ENCODE peak calls at places on chromosomes 7 and 10, in seven cellular contexts. F is prostate gland, B is Karpas-422, H is aorta, D is gastrocnemius medialis, Z is mammary epithelial cell, E is iPS DF 6.9. G is an unnamed sample.

GRCh38 chr7:2757904-2758672 is 70.1 kb downstream of the AMZ1 start:
- DNase-seq in E (no peak), H (peak; percentile 66), D (peak; percentile 57), F (peak; percentile 43), B (peak; percentile 26), Z (peak; percentile 97), G (peak; percentile 80)

GRCh38 chr7:8423057-8423456 is 10.4 kb upstream of the NXPH1 start:
- DNase-seq in D (no peak), F (no peak), B (no peak), E (no peak), H (no peak), Z (peak; percentile 23), G (no peak)

GRCh38 chr7:79461660-79462059 is 8.2 kb upstream of the MAGI2 start:
- DNase-seq in F (no peak), H (no peak), Z (peak; percentile 75), D (no peak), B (no peak), E (no peak), G (no peak)

GRCh38 chr7:80403686-80404241 is 108.1 kb downstream of the GNAT3 start:
- DNase-seq in F (no peak), D (no peak), B (no peak), E (no peak), H (no peak), Z (no peak), G (no peak)

GRCh38 chr7:27073066-27073465 is 22.7 kb downstream of the HOXA1 start:
- DNase-seq in B (no peak), H (no peak), Z (no peak), D (no peak), E (no peak), F (no peak), G (no peak)

GRCh38 chr7:120337308-120337907 is 64.4 kb downstream of the KCND2 start:
- DNase-seq in D (no peak), B (peak; percentile 63), F (no peak), E (peak; percentile 9), Z (peak; percentile 0), H (no peak), G (no peak)

GRCh38 chr10:130421909-130422308 is 285.7 kb downstream of the GLRX3 start:
- DNase-seq in E (no peak), F (no peak), B (no peak), Z (no peak), H (no peak), D (no peak), G (no peak)

GRCh38 chr7:28747854-28748253 is 210.3 kb downstream of the TRIL start:
- DNase-seq in B (no peak), E (no peak), F (no peak), Z (no peak), D (no peak), H (no peak), G (no peak)

GRCh38 chr10:51368943-51369342 is 294.7 kb downstream of the PRKG1 start:
- DNase-seq in H (no peak), B (peak; percentile 53), F (no peak), D (no peak), Z (no peak), E (no peak), G (no peak)

GRCh38 chr7:45088821-45089313 is at the start of gene NACAD:
- DNase-seq in Z (no peak), E (no peak), D (no peak), F (peak; percentile 26), H (peak; percentile 88), B (no peak), G (no peak)

GRCh38 chr7:823639-824038 is 8.6 kb upstream of the SUN1 start:
- DNase-seq in B (no peak), E (no peak), F (no peak), Z (no peak), H (no peak), D (no peak), G (no peak)
- H3K4me1 ChIP-seq in B (peaks cover 20% of the 10 kb centered on the region), E (peaks cover 3% of the 10 kb centered on the region), F (no peaks in the 10 kb centered on the region), Z (peaks cover 21% of the 10 kb centered on the region), H (peaks cover 4% of the 10 kb centered on the region), D (peaks cover 88% of the 10 kb centered on the region), G (no peaks in the 10 kb centered on the region)

DNA sequence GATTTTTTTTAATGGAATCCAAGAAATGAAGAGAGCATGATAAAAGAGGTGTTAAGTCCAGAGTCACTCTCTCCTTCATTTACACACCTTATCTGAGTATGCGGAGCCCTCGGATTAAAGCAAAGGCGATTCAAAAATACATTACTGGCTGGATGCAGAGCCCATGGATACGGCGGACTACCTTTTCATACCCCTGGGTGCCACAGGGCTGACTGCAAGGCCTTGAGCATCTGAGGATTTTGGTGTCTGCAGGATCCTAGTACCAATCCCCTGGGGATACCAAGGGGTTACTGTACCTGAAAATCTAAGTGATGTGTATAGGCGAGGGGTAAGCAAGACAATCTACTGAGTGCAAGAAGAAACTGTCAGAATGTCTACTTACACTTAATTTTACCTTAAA is 20.5 kb downstream of the PIP4K2A start:
- DNase-seq in E (no peak), H (no peak), B (no peak), Z (no peak), D (no peak), F (no peak), G (no peak)
- H3K4me3 ChIP-seq in E (no peak overlapping the region), H (no peak overlapping the region), B (no peak overlapping the region), Z (no peak overlapping the region), D (no peak overlapping the region), F (no peak overlapping the region), G (no peak overlapping the region)

DNA sequence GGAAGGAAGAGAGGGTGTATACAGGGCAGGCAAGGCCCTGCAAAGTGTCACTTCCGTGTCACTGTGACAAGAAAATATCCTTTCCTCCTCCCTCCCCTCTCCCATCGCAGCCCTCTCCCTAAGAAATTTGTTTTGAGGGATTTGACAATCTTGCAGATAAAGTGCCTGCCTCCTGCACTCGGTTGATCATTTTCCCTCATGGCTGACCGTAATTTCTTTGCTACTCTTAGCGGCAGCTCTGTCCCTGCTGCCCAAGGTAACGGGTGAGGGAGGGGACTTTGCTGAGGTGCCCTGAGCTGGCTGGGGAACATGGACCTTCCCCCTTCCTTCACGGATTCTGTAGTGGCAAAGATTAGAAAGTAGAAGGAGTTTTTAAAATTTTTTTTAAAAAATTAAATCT is 179.1 kb downstream of the TCF7L2 start:
- DNase-seq in D (no peak), B (no peak), Z (no peak), F (no peak), E (no peak), H (no peak), G (no peak)
- H3K4me1 ChIP-seq in D (peaks cover 8% of the 10 kb centered on the region), B (no peaks in the 10 kb centered on the region), Z (peaks cover 12% of the 10 kb centered on the region), F (no peaks in the 10 kb centered on the region), E (peaks cover 13% of the 10 kb centered on the region), H (peaks cover 5% of the 10 kb centered on the region), G (no peaks in the 10 kb centered on the region)

DNA sequence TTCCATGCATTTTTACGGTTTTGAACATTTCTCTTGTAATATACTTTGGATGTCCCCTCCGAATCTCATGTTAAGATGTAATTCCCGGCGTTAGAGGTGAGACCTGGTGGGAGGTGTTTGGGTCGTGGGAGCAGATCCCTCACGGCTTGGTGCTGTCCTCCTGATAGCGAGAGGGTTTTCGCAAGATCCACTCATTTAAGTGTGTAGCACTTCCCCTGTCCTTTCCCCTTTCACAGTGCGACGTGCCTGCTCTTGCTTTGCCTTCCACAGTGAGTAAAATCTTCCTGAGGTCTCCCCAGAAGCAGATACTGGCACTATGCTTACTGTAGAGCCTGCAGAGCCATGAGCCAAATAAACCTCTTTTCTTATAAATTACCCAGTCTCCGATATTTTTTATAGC is 6.6 kb downstream of the GPR141 start:
- DNase-seq in E (no peak), F (no peak), Z (no peak), H (no peak), D (no peak), B (no peak), G (no peak)
- H3K4me3 ChIP-seq in E (no peak overlapping the region), F (no peak overlapping the region), Z (no peak overlapping the region), H (no peak overlapping the region), D (no peak overlapping the region), B (no peak overlapping the region), G (no peak overlapping the region)

GRCh38 chr7:148337166-148337565 is 253.4 kb upstream of the C7orf33 start:
- DNase-seq in E (no peak), F (no peak), Z (no peak), B (no peak), D (no peak), H (no peak), G (no peak)

GRCh38 chr7:148336411-148336810 is 254.2 kb upstream of the C7orf33 start:
- DNase-seq in H (no peak), B (no peak), E (no peak), D (no peak), Z (no peak), F (no peak), G (no peak)

GRCh38 chr7:148337566-148337965 is 253.0 kb upstream of the C7orf33 start:
- DNase-seq in E (no peak), H (no peak), D (no peak), B (no peak), F (no peak), Z (no peak), G (no peak)

GRCh38 chr7:148340438-148340837 is 250.1 kb upstream of the C7orf33 start:
- DNase-seq in H (no peak), F (no peak), D (no peak), B (no peak), Z (no peak), E (no peak), G (no peak)

GRCh38 chr7:148337995-148338747 is 252.4 kb upstream of the C7orf33 start:
- DNase-seq in B (no peak), F (no peak), H (no peak), D (no peak), Z (no peak), E (no peak), G (no peak)
- H3K4me1 ChIP-seq in B (no peaks in the 10 kb centered on the region), F (no peaks in the 10 kb centered on the region), H (no peaks in the 10 kb centered on the region), D (peaks cover 7% of the 10 kb centered on the region), Z (peaks cover 46% of the 10 kb centered on the region), E (no peaks in the 10 kb centered on the region), G (no peaks in the 10 kb centered on the region)

GRCh38 chr7:66202380-66202779 is 2.8 kb upstream of the TPST1 start:
- DNase-seq in H (no peak), B (no peak), E (no peak), Z (no peak), F (no peak), D (no peak), G (peak; percentile 8)

GRCh38 chr7:66206116-66206908 is 1.2 kb downstream of the TPST1 start:
- DNase-seq in Z (no peak), F (no peak), H (no peak), D (no peak), B (no peak), E (no peak), G (no peak)

GRCh38 chr7:66204822-66205735 is at the start of gene TPST1:
- DNase-seq in F (peak; percentile 84), D (peak; percentile 55), Z (peak; percentile 82), B (peak; percentile 96), E (peak; percentile 82), H (peak; percentile 95), G (peak; percentile 81)

GRCh38 chr7:66205736-66206080 is 574 bp downstream of the TPST1 start:
- DNase-seq in E (no peak), D (no peak), H (no peak), B (no peak), Z (no peak), F (no peak), G (no peak)

DNA sequence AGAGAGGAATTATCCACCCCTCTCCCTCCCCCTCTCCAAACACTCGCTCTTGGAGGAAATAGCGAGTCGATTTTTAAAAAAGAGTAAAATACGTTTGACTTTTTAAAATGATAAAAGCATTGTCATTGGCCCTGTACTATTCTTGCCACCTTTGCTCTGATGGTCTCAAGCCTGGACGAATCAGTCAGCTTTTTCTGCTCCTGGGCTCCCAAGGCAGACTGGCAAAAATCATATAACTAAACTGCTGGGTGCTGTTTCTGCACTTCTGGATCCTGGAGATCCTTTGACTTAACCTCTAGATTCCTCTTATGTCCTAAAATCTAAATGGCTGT is 1.7 kb downstream of the TPST1 start:
- DNase-seq in D (no peak), E (no peak), H (no peak), B (no peak), Z (no peak), F (no peak), G (no peak)
- H3K4me3 ChIP-seq in D (peak overlapping the region; percentile 70), E (no peak overlapping the region), H (peak overlapping the region; percentile 40), B (no peak overlapping the region), Z (peak overlapping the region; percentile 99), F (no peak overlapping the region), G (peak overlapping the region; percentile 92)

GRCh38 chr7:69608049-69608448 is 9.8 kb downstream of the AUTS2 start:
- DNase-seq in D (no peak), Z (no peak), H (no peak), E (no peak), B (no peak), F (no peak), G (no peak)
- H3K4me1 ChIP-seq in D (peaks cover 16% of the 10 kb centered on the region), Z (no peaks in the 10 kb centered on the region), H (no peaks in the 10 kb centered on the region), E (no peaks in the 10 kb centered on the region), B (peaks cover 33% of the 10 kb centered on the region), F (no peaks in the 10 kb centered on the region), G (no peaks in the 10 kb centered on the region)

G was measured in Peyer's patch.